ENCODE peak calls at places on chromosomes 4 and X, in four cellular contexts. A is WTC11, L is HepG2, J is K562. Y is an unnamed sample.

GRCh38 chr4:101075536-101075935 is 271.8 kb downstream of the PPP3CA start:
- DNase-seq in L (no peak), J (no peak), A (no peak), Y (no peak)

GRCh38 chr4:5524900-5525299 is 183.5 kb downstream of the EVC2 start:
- DNase-seq in J (no peak), A (no peak), L (no peak), Y (no peak)

GRCh38 chrX:153771686-153772607 is 7.9 kb downstream of the PLXNB3 start:
- DNase-seq in A (no peak), J (no peak), L (no peak), Y (no peak)

GRCh38 chr4:84726356-84726755 is 143.4 kb downstream of the CDS1 start:
- DNase-seq in A (no peak), L (no peak), J (no peak), Y (no peak)

GRCh38 chr4:66330125-66330524 is 659.8 kb upstream of the EPHA5 start:
- DNase-seq in A (no peak), J (no peak), L (no peak), Y (no peak)

GRCh38 chr4:94939791-94940530 is 182.2 kb downstream of the BMPR1B start:
- DNase-seq in J (no peak), L (no peak), A (no peak), Y (no peak)

GRCh38 chrX:23403849-23404248 is 69.2 kb downstream of the PTCHD1 start:
- DNase-seq in A (peak), L (no peak), J (no peak), Y (peak)

GRCh38 chrX:138519296-138519695 is 192.2 kb downstream of the FGF13 start:
- DNase-seq in J (no peak), L (no peak), A (no peak), Y (no peak)

GRCh38 chrX:148984238-148984637 is 483.8 kb downstream of the AFF2 start:
- DNase-seq in L (no peak), A (no peak), J (no peak), Y (no peak)

GRCh38 chrX:111284615-111285294 is 14.5 kb upstream of the CAPN6 start:
- DNase-seq in J (no peak), L (peak), A (no peak), Y (no peak)

GRCh38 chrX:78331708-78332107 is 4.3 kb upstream of the CYSLTR1 start:
- DNase-seq in A (no peak), L (no peak), J (no peak), Y (no peak)

GRCh38 chr4:3122081-3122563 is 47.6 kb downstream of the HTT start:
- DNase-seq in A (no peak), J (no peak), L (no peak), Y (no peak)

GRCh38 chr4:70158576-70158975 is 4.5 kb downstream of the PRR27 start:
- DNase-seq in L (no peak), J (no peak), A (peak), Y (no peak)

GRCh38 chrX:47361538-47362511 is 8.6 kb upstream of the ZNF157 start:
- DNase-seq in J (peak), A (peak), L (peak), Y (peak)

GRCh38 chr4:1626151-1626550 is 58.0 kb downstream of the FAM53A start:
- DNase-seq in L (no peak), J (no peak), A (no peak), Y (no peak)
- TF ChIP-seq ELF4 in L (no peak), J (no peak), A (no peak), Y (no peak)

DNA sequence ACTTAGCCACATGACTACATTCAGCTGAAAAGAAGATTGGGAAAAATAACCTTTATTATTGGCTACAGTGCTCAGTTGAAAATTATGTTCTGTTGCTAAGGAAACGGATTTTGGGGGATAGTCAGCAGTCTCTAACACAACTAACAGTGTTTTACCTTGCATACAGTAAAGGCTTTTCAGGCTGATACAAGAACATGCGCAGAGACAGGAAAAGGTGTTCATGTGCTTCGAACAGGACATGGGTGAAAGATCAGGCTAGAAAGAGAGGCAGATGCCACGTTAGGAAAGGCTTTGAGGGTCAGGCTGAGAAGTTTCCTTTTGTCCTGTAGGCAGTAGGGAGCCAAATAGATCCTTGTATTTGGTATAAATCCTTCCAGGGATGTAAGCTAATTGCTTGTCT is 14.8 kb upstream of the RHOH start:
- DNase-seq in J (no peak), A (no peak), L (no peak), Y (no peak)
- TF ChIP-seq ELF4 in J (no peak), A (no peak), L (no peak), Y (no peak)

GRCh38 chr4:12879500-12879899 is 604.6 kb downstream of the RAB28 start:
- DNase-seq in L (no peak), A (no peak), J (no peak), Y (no peak)

GRCh38 chr4:12875640-12876243 is 608.4 kb downstream of the RAB28 start:
- DNase-seq in J (no peak), L (peak), A (no peak), Y (no peak)

GRCh38 chr4:12884846-12885796 is 599.0 kb downstream of the RAB28 start:
- DNase-seq in L (no peak), A (peak), J (no peak), Y (no peak)

GRCh38 chr4:12881945-12882589 is 602.1 kb downstream of the RAB28 start:
- DNase-seq in A (no peak), J (no peak), L (no peak), Y (no peak)

DNA sequence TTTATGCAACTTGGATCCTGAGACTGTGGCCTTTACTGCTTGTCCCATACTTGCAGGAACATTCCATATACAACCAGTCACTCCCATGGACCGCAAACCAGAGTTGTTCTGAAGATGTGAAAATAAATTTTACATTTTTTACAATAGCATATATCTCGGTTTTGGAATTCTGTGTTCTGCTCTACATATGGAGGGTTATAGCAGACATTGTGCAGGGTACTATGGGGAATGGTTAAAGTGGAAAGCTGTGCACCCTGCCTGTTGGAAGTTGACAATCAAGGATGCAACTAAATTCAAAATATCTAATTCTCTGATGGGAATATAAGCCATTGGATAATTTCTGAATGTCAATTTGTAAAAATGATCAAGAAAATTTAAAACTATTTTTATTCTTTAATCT is 603.3 kb downstream of the RAB28 start:
- DNase-seq in J (no peak), L (no peak), A (no peak), Y (no peak)
- TF ChIP-seq ELF4 in J (no peak), L (no peak), A (no peak), Y (no peak)

GRCh38 chr4:38065181-38065580 is 105.0 kb downstream of the PTTG2 start:
- DNase-seq in L (no peak), A (no peak), J (no peak), Y (no peak)

GRCh38 chr4:38065900-38066299 is 105.7 kb downstream of the PTTG2 start:
- DNase-seq in A (no peak), L (no peak), J (no peak), Y (no peak)

GRCh38 chr4:38062894-38063168 is 102.6 kb downstream of the PTTG2 start:
- DNase-seq in L (no peak), J (no peak), A (no peak), Y (no peak)

GRCh38 chr4:38060829-38061431 is 100.7 kb downstream of the PTTG2 start:
- DNase-seq in L (no peak), J (no peak), A (no peak), Y (no peak)

GRCh38 chr4:38062088-38062893 is 102.1 kb downstream of the PTTG2 start:
- DNase-seq in L (peak), A (peak), J (peak), Y (peak)
- TF ChIP-seq ELF4 in L (no peak), A (no peak), J (no peak), Y (no peak)

Y was measured in HEK293T.